ENCODE peak calls at places on chromosomes 7 and 10, in six cellular contexts. One of them, this sample, is unnamed.

GRCh38 chr10:110610308-110610774 is 33.8 kb upstream of the RBM20 start:
- DNase-seq in stimulated activated CD4-positive, alpha-beta T cell treated with anti-CD3 and anti-CD28 coated beads, Interleukin-2, amount 100 ng/mL, for 24 hours: peak; percentile 40
- DNase-seq in NCI-H748 treated with DMSO at 0.1 percent for 48 hours: peak; percentile 31
- DNase-seq in hypothalamus: no peak
- DNase-seq in HL-60: no peak
- DNase-seq in stimulated activated naive B cell treated with anti-CD40 and anti-IgM and Interleukin-4, amounts not matched to agents 10 μg/mL and 1 μg/mL and 100 μg/mL, for 72 hours: peak; percentile 32
- DNase-seq in this sample: no peak

GRCh38 chr10:623477-624311 is 65.8 kb downstream of the DIP2C start:
- DNase-seq in stimulated activated naive B cell treated with anti-CD40 and anti-IgM and Interleukin-4, amounts not matched to agents 10 μg/mL and 1 μg/mL and 100 μg/mL, for 72 hours: no peak
- DNase-seq in stimulated activated CD4-positive, alpha-beta T cell treated with anti-CD3 and anti-CD28 coated beads, Interleukin-2, amount 100 ng/mL, for 24 hours: no peak
- DNase-seq in NCI-H748 treated with DMSO at 0.1 percent for 48 hours: no peak
- DNase-seq in HL-60: no peak
- DNase-seq in hypothalamus: no peak
- DNase-seq in this sample: no peak

GRCh38 chr10:16777473-16778370 is 39.5 kb downstream of the RSU1 start:
- DNase-seq in hypothalamus: no peak
- DNase-seq in stimulated activated naive B cell treated with anti-CD40 and anti-IgM and Interleukin-4, amounts not matched to agents 10 μg/mL and 1 μg/mL and 100 μg/mL, for 72 hours: no peak
- DNase-seq in stimulated activated CD4-positive, alpha-beta T cell treated with anti-CD3 and anti-CD28 coated beads, Interleukin-2, amount 100 ng/mL, for 24 hours: no peak
- DNase-seq in HL-60: peak; percentile 4
- DNase-seq in NCI-H748 treated with DMSO at 0.1 percent for 48 hours: peak; percentile 66
- DNase-seq in this sample: no peak

GRCh38 chr10:132897516-132898381 is 44.6 kb downstream of the CFAP46 start:
- DNase-seq in stimulated activated CD4-positive, alpha-beta T cell treated with anti-CD3 and anti-CD28 coated beads, Interleukin-2, amount 100 ng/mL, for 24 hours: no peak
- DNase-seq in hypothalamus: no peak
- DNase-seq in NCI-H748 treated with DMSO at 0.1 percent for 48 hours: no peak
- DNase-seq in stimulated activated naive B cell treated with anti-CD40 and anti-IgM and Interleukin-4, amounts not matched to agents 10 μg/mL and 1 μg/mL and 100 μg/mL, for 72 hours: no peak
- DNase-seq in HL-60: no peak
- DNase-seq in this sample: peak; percentile 40

GRCh38 chr7:102004229-102004628 is 186.8 kb downstream of the CUX1 start:
- DNase-seq in NCI-H748 treated with DMSO at 0.1 percent for 48 hours: no peak
- DNase-seq in HL-60: no peak
- DNase-seq in stimulated activated naive B cell treated with anti-CD40 and anti-IgM and Interleukin-4, amounts not matched to agents 10 μg/mL and 1 μg/mL and 100 μg/mL, for 72 hours: no peak
- DNase-seq in hypothalamus: no peak
- DNase-seq in stimulated activated CD4-positive, alpha-beta T cell treated with anti-CD3 and anti-CD28 coated beads, Interleukin-2, amount 100 ng/mL, for 24 hours: no peak
- DNase-seq in this sample: no peak

GRCh38 chr10:3740157-3740871 is 44.7 kb downstream of the KLF6 start:
- DNase-seq in stimulated activated CD4-positive, alpha-beta T cell treated with anti-CD3 and anti-CD28 coated beads, Interleukin-2, amount 100 ng/mL, for 24 hours: no peak
- DNase-seq in HL-60: no peak
- DNase-seq in hypothalamus: no peak
- DNase-seq in NCI-H748 treated with DMSO at 0.1 percent for 48 hours: no peak
- DNase-seq in stimulated activated naive B cell treated with anti-CD40 and anti-IgM and Interleukin-4, amounts not matched to agents 10 μg/mL and 1 μg/mL and 100 μg/mL, for 72 hours: no peak
- DNase-seq in this sample: no peak

GRCh38 chr10:22086730-22087364 is 83.3 kb upstream of the DNAJC1 start:
- DNase-seq in hypothalamus: peak; percentile 0
- DNase-seq in NCI-H748 treated with DMSO at 0.1 percent for 48 hours: peak; percentile 17
- DNase-seq in stimulated activated naive B cell treated with anti-CD40 and anti-IgM and Interleukin-4, amounts not matched to agents 10 μg/mL and 1 μg/mL and 100 μg/mL, for 72 hours: no peak
- DNase-seq in HL-60: no peak
- DNase-seq in stimulated activated CD4-positive, alpha-beta T cell treated with anti-CD3 and anti-CD28 coated beads, Interleukin-2, amount 100 ng/mL, for 24 hours: no peak
- DNase-seq in this sample: no peak

GRCh38 chr7:103988468-103989199 is 824 bp downstream of the RELN start:
- DNase-seq in hypothalamus: no peak
- DNase-seq in stimulated activated CD4-positive, alpha-beta T cell treated with anti-CD3 and anti-CD28 coated beads, Interleukin-2, amount 100 ng/mL, for 24 hours: no peak
- DNase-seq in HL-60: no peak
- DNase-seq in NCI-H748 treated with DMSO at 0.1 percent for 48 hours: no peak
- DNase-seq in stimulated activated naive B cell treated with anti-CD40 and anti-IgM and Interleukin-4, amounts not matched to agents 10 μg/mL and 1 μg/mL and 100 μg/mL, for 72 hours: no peak
- DNase-seq in this sample: no peak

GRCh38 chr7:43528581-43529354 is 54.1 kb upstream of the STK17A start:
- DNase-seq in hypothalamus: no peak
- DNase-seq in stimulated activated naive B cell treated with anti-CD40 and anti-IgM and Interleukin-4, amounts not matched to agents 10 μg/mL and 1 μg/mL and 100 μg/mL, for 72 hours: no peak
- DNase-seq in stimulated activated CD4-positive, alpha-beta T cell treated with anti-CD3 and anti-CD28 coated beads, Interleukin-2, amount 100 ng/mL, for 24 hours: no peak
- DNase-seq in NCI-H748 treated with DMSO at 0.1 percent for 48 hours: no peak
- DNase-seq in HL-60: no peak
- DNase-seq in this sample: no peak

GRCh38 chr7:85186521-85187241 is at the start of gene SEMA3D:
- DNase-seq in stimulated activated CD4-positive, alpha-beta T cell treated with anti-CD3 and anti-CD28 coated beads, Interleukin-2, amount 100 ng/mL, for 24 hours: peak; percentile 22
- DNase-seq in HL-60: peak; percentile 16
- DNase-seq in NCI-H748 treated with DMSO at 0.1 percent for 48 hours: peak; percentile 73
- DNase-seq in stimulated activated naive B cell treated with anti-CD40 and anti-IgM and Interleukin-4, amounts not matched to agents 10 μg/mL and 1 μg/mL and 100 μg/mL, for 72 hours: peak; percentile 73
- DNase-seq in hypothalamus: peak; percentile 18
- DNase-seq in this sample: peak; percentile 41